ENCODE peak calls at places on chromosomes 5 and 9, in nine cellular contexts. I, P, X, G, M, T, C, E and W are unnamed samples.

GRCh38 chr9:127661342-127661741 is 45.4 kb upstream of the CFAP157 start:
- DNase-seq in I (no peak), C (no peak), M (peak), P (peak), X (no peak), T (no peak), G (no peak), E (no peak), W (no peak)

GRCh38 chr9:5789489-5789888 is 43.4 kb downstream of the ERMP1 start:
- DNase-seq in T (no peak), G (no peak), I (no peak), M (no peak), X (no peak), E (no peak), P (no peak), C (no peak), W (no peak)

GRCh38 chr9:87684627-87685204 is 41.2 kb upstream of the CTSL start:
- DNase-seq in I (peak), X (peak), T (peak), M (peak), P (peak), E (peak), G (peak), C (peak), W (peak)

GRCh38 chr5:43416988-43417394 is 4.8 kb upstream of the CCL28 start:
- DNase-seq in M (no peak), X (no peak), P (no peak), C (no peak), I (no peak), E (no peak), G (no peak), T (no peak), W (no peak)

GRCh38 chr9:128818839-128819715 is 777 bp downstream of the ENDOG start:
- DNase-seq in G (peak), C (peak), I (peak), M (peak), E (no peak), P (peak), X (no peak), T (no peak), W (no peak)

GRCh38 chr5:133610489-133611356 is 1.6 kb downstream of the FSTL4 start:
- DNase-seq in I (peak), G (peak), P (peak), T (peak), E (peak), C (peak), M (peak), X (peak), W (peak)

GRCh38 chr9:95215368-95215898 is 102.1 kb downstream of the FANCC start:
- DNase-seq in X (no peak), C (no peak), T (no peak), M (peak), P (no peak), I (no peak), G (no peak), E (no peak), W (no peak)

GRCh38 chr5:135230326-135230925 is 168.6 kb downstream of the MACROH2A1 start:
- DNase-seq in I (peak), E (peak), P (no peak), G (peak), M (no peak), X (peak), C (peak), T (no peak), W (peak)

GRCh38 chr5:81363093-81363886 is 30.6 kb downstream of the ACOT12 start:
- DNase-seq in I (no peak), E (no peak), P (no peak), M (no peak), G (no peak), X (no peak), C (no peak), T (no peak), W (no peak)

GRCh38 chr5:44167540-44167939 is 221.7 kb downstream of the FGF10 start:
- DNase-seq in I (no peak), G (no peak), E (no peak), T (no peak), C (no peak), P (no peak), M (no peak), X (no peak), W (no peak)

GRCh38 chr5:100131161-100131560 is 404.0 kb upstream of the FAM174A start:
- DNase-seq in M (no peak), P (no peak), E (no peak), C (no peak), G (no peak), X (no peak), T (no peak), I (no peak), W (no peak)

GRCh38 chr9:133888048-133888778 is 103.9 kb downstream of the VAV2 start:
- DNase-seq in I (no peak), T (no peak), E (no peak), C (no peak), G (peak), M (no peak), P (peak), X (no peak), W (no peak)

GRCh38 chr9:79289856-79290255 is 281.9 kb upstream of the TLE4 start:
- DNase-seq in X (no peak), E (no peak), P (no peak), G (no peak), M (no peak), I (no peak), C (no peak), T (no peak), W (peak)

GRCh38 chr5:74974451-74975089 is 77.8 kb downstream of the GCNT4 start:
- DNase-seq in T (no peak), X (no peak), G (no peak), I (no peak), M (no peak), C (no peak), E (no peak), P (no peak), W (no peak)

GRCh38 chr5:7927466-7928375 is 58.8 kb downstream of the MTRR start:
- DNase-seq in T (peak), I (no peak), E (peak), G (peak), C (peak), P (peak), X (peak), M (peak), W (peak)

GRCh38 chr5:66747602-66748001 is 151.4 kb downstream of the MAST4 start:
- DNase-seq in E (no peak), I (no peak), X (no peak), C (no peak), T (no peak), G (no peak), P (no peak), M (no peak), W (no peak)

GRCh38 chr5:45512521-45512920 is 183.7 kb downstream of the HCN1 start:
- DNase-seq in X (no peak), C (no peak), G (no peak), M (no peak), T (no peak), I (no peak), P (no peak), E (no peak), W (no peak)

GRCh38 chr5:156929366-156929948 is 33.6 kb downstream of the TIMD4 start:
- DNase-seq in G (no peak), P (no peak), T (no peak), E (no peak), M (no peak), X (no peak), C (no peak), I (no peak), W (no peak)

GRCh38 chr5:43305948-43306563 is 7.2 kb downstream of the HMGCS1 start:
- DNase-seq in C (no peak), M (peak), X (no peak), G (peak), T (no peak), E (peak), I (no peak), P (peak), W (peak)

GRCh38 chr5:129460121-129460950 is at the start of gene ADAMTS19:
- DNase-seq in G (peak), X (no peak), P (peak), T (no peak), M (peak), E (no peak), I (no peak), C (peak), W (no peak)

GRCh38 chr9:106866243-106866642 is 3.3 kb downstream of the ZNF462 start:
- DNase-seq in G (no peak), M (no peak), E (no peak), X (no peak), C (no peak), I (no peak), P (no peak), T (no peak), W (no peak)

GRCh38 chr9:131656356-131657030 is 83.4 kb downstream of the RAPGEF1 start:
- DNase-seq in X (peak), P (no peak), M (no peak), C (no peak), T (peak), E (peak), G (no peak), I (peak), W (no peak)

GRCh38 chr9:69996947-69997346 is 46.7 kb upstream of the MAMDC2 start:
- DNase-seq in E (peak), G (peak), T (peak), P (no peak), C (peak), X (peak), M (no peak), I (no peak), W (no peak)
- TF ChIP-seq CTCF in E (no peak), G (no peak), T (no peak), P (no peak), C (no peak), X (no peak), M (no peak), I (no peak), W (no peak)

DNA sequence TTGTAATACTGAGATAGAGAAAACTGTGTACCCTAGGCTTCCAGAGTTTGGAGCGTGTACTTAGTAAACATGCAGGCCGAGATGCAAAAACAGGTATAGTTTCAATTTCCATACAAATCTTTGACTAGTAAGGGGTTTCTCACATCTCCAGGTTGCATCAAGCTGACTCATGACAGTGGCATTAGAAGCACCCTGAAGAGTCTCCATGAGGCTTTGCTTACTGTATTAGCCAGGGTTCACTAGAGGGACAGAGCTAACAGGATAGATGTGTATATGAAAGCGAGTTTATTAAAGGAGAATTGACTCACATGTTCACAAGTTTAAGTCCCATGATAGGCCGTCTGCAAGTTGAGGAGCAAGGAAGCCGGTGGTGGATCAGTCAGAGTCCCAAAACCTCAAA is 275.3 kb upstream of the CDH6 start:
- DNase-seq in G (peak), E (no peak), I (no peak), C (no peak), M (no peak), P (no peak), T (no peak), X (no peak), W (no peak)
- H3K4me3 ChIP-seq in G (no peak), E (no peak), I (no peak), C (no peak), M (no peak), P (no peak), T (no peak), X (no peak), W (no peak)

DNA sequence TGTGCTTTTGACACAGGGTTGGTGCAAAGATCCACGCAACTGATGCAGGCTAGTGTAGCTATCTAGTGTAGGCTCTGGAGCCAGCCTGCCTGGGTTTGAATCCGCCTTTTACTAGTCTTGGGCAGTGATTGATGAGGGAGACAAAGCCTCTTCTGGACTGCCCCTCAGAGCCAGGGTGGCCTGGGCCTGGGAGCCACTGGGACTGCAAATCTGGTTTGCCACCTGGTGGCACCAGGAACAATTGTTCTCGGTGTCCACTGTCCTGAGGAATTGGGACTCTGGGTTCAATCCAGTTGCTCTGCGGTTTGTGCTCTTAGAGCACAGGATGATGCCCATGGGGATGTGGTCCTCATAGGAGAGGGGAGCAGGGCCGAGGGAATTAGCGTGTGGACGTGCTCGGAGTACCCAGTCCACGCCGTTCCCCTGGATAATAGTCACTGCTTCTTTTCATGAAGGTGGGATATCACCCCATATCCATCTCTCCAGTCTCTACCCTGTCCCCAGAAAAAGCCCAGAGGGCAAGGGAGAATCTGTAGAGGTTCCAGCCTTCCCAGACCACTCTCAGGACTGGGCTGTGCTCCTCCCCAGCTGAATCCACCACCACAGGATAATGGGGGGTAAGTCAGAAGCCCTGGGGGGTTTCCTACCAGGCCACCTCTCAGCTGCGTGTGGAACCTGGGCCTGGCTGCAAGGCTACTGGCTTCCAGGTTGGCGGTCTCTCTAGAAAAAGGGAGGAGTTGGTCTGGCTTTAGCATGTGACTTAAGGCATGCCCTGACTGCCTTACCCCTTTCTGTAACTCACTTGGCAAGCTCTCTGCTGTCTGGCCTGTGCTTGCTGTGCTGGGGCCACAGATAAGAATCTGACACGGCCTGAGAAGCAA is 1.9 kb downstream of the B4GALT7 start:
- DNase-seq in G (no peak), P (peak), C (no peak), T (no peak), E (no peak), M (no peak), X (no peak), I (no peak), W (no peak)
- TF ChIP-seq CTCF in G (no peak), P (no peak), C (no peak), T (no peak), E (no peak), M (peak), X (no peak), I (peak), W (no peak)

DNA sequence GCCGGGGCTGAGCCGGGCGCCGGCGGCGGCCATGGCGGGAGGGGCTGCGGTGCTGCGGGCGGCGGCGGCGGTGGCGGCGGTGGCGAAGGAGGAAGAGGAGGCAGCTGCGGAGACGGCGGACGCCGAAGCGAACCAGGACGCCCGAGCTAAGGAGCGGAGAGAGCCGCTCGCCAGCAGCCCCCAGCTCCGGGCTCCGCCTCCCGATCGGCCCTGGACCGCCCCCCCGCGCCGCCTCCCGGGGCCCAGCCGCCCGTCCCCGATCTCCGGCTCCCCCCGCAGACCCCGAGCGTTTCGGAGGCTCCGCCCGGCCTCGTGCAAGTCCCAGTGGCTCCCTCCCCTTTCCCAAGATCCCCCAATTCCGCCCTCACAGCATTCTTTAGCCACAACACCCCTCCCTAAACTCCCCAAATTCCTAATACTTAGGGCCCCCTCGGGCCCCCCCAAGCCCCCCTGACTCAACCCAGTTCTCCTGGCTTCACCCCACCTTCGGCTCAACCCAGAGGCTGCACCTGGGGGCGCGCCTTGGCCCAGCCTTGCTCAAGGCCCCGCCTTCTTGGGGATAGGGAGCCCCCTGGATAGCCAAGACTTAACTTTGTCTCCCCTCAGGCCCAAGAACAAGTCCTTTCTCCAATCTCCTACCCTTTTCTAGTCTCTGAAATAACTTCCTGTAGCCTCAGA is at the start of gene ASTN2:
- DNase-seq in G (no peak), P (peak), M (peak), I (peak), X (no peak), T (no peak), E (no peak), C (no peak), W (peak)
- H3K4me3 ChIP-seq in G (peak), P (peak), M (peak), I (peak), X (peak), T (peak), E (peak), C (peak), W (peak)